ENCODE peak calls at places on chromosomes 1 and 21, in ten cellular contexts. W is H9; V is activated naive CD8-positive, alpha-beta T cell treated with anti-CD3 and anti-CD28 coated beads, Interleukin-2, amount 50 U/mL, for 24 hours; Y is naive thymus-derived CD4-positive, alpha-beta T cell; Z is BJ; N is NCI-H1105 treated with DMSO at 0.1 percent for 48 hours; R is Calu3; K is skeletal muscle cell; E is cardiac fibroblast; I is fibroblast of the aortic adventitia. G is an unnamed sample.

GRCh38 chr1:6909401-6909800 is 124.1 kb downstream of the CAMTA1 start:
- DNase-seq in N (no peak), W (peak), V (no peak), Y (no peak), R (no peak), I (no peak), E (no peak), Z (no peak), K (no peak), G (no peak)

GRCh38 chr1:113035086-113035485 is 37.9 kb upstream of the LRIG2 start:
- DNase-seq in V (no peak), W (no peak), K (no peak), E (no peak), Z (no peak), Y (no peak), N (no peak), I (no peak), R (no peak), G (no peak)

GRCh38 chr1:2174348-2175054 is 20.1 kb downstream of the FAAP20 start:
- DNase-seq in K (no peak), Y (no peak), R (peak), V (peak), N (peak), W (peak), E (peak), Z (peak), I (peak), G (peak)

GRCh38 chr1:219514728-219515127 is 98.2 kb downstream of the ZC3H11B start:
- DNase-seq in N (no peak), K (no peak), R (no peak), Z (no peak), E (no peak), V (no peak), I (no peak), Y (no peak), W (no peak), G (no peak)

GRCh38 chr1:5495596-5496410 is 496.4 kb downstream of the NPHP4 start:
- DNase-seq in Z (no peak), V (no peak), E (no peak), W (no peak), Y (no peak), K (no peak), N (no peak), I (no peak), R (no peak), G (no peak)

GRCh38 chr1:27491748-27492700 is 2.1 kb upstream of the WASF2 start:
- DNase-seq in Z (no peak), I (peak), N (no peak), K (no peak), Y (no peak), W (no peak), R (no peak), E (no peak), V (no peak), G (no peak)

GRCh38 chr1:244326757-244327156 is 125.0 kb downstream of the ADSS2 start:
- DNase-seq in Z (no peak), Y (no peak), N (peak), E (no peak), V (no peak), K (no peak), W (peak), R (no peak), I (no peak), G (no peak)

GRCh38 chr1:6133146-6133895 is 46.8 kb downstream of the CHD5 start:
- DNase-seq in K (no peak), E (no peak), Z (no peak), I (no peak), Y (no peak), W (no peak), V (no peak), R (no peak), N (no peak), G (no peak)

GRCh38 chr1:32336963-32337675 is 1.1 kb upstream of the MARCKSL1 start:
- DNase-seq in I (peak), W (no peak), Z (no peak), Y (no peak), R (peak), N (no peak), E (peak), V (peak), K (no peak), G (no peak)

GRCh38 chr1:53552146-53552940 is 93.1 kb downstream of the DMRTB1 start:
- DNase-seq in W (no peak), R (no peak), Y (no peak), N (no peak), Z (no peak), V (no peak), E (no peak), K (peak), I (no peak), G (no peak)

GRCh38 chr1:181089017-181089776 is 697 bp downstream of the IER5 start:
- DNase-seq in I (no peak), V (peak), W (no peak), Y (no peak), Z (no peak), E (no peak), N (no peak), R (peak), K (no peak), G (peak)

GRCh38 chr21:25421327-25422028 is 185.8 kb downstream of the MRPL39 start:
- DNase-seq in I (peak), W (peak), E (peak), R (peak), K (peak), Y (peak), N (peak), V (peak), Z (no peak), G (no peak)

GRCh38 chr1:4944911-4945310 is 290.5 kb downstream of the AJAP1 start:
- DNase-seq in R (no peak), W (no peak), E (no peak), Z (no peak), K (no peak), N (no peak), Y (no peak), V (no peak), I (no peak), G (no peak)

GRCh38 chr1:92877081-92877711 is 45.4 kb downstream of the RPL5 start:
- DNase-seq in K (no peak), E (no peak), Y (no peak), N (peak), R (no peak), V (no peak), I (no peak), W (no peak), Z (no peak), G (no peak)

GRCh38 chr21:15383588-15383987 is 318.8 kb upstream of the NRIP1 start:
- DNase-seq in Y (no peak), I (no peak), W (no peak), N (no peak), R (no peak), E (no peak), V (no peak), Z (no peak), K (no peak), G (no peak)

GRCh38 chr1:161069731-161070270 is at the start of gene ARHGAP30:
- DNase-seq in V (peak), Z (no peak), R (no peak), E (no peak), N (no peak), K (no peak), Y (peak), I (no peak), W (peak), G (peak)

GRCh38 chr1:22832414-22832786 is 121.8 kb downstream of the EPHB2 start:
- DNase-seq in E (peak), V (no peak), R (no peak), K (peak), N (no peak), Y (no peak), W (no peak), I (no peak), Z (no peak), G (no peak)

GRCh38 chr1:106749906-106750305 is 306.6 kb upstream of the PRMT6 start:
- DNase-seq in N (no peak), W (no peak), Z (no peak), R (no peak), V (no peak), I (no peak), Y (no peak), K (no peak), E (no peak), G (no peak)

GRCh38 chr21:34609244-34609950 is 5.5 kb downstream of the RCAN1 start:
- DNase-seq in Y (no peak), K (no peak), V (no peak), R (no peak), E (no peak), N (no peak), Z (no peak), W (no peak), I (no peak), G (no peak)

GRCh38 chr1:36040238-36040637 is 43.7 kb upstream of the TEKT2 start:
- DNase-seq in I (no peak), K (no peak), N (no peak), Z (no peak), E (no peak), R (no peak), Y (no peak), V (no peak), W (no peak), G (no peak)